ENCODE peak calls at places on chromosome 4, in five cellular contexts. K is HepG2, G is HCT116, L is H1, R is GM12878. E is an unnamed sample. For H3K4me1, the result is how much of the 10 kb centered on the place peaks cover.

GRCh38 chr4:70734168-70734954 is 12.6 kb downstream of the RUFY3 start:
- DNase-seq in K (peak), G (no peak), L (no peak), R (peak), E (no peak)

GRCh38 chr4:65968873-65969272 is 298.6 kb upstream of the EPHA5 start:
- DNase-seq in K (peak), G (no peak), L (no peak), R (no peak), E (no peak)

GRCh38 chr4:2837904-2838496 is 5.6 kb upstream of the ADD1 start:
- DNase-seq in K (no peak), G (no peak), L (no peak), R (no peak), E (no peak)

GRCh38 chr4:24179201-24179840 is 289.5 kb upstream of the PPARGC1A start:
- DNase-seq in K (no peak), G (no peak), L (no peak), R (no peak), E (no peak)

GRCh38 chr4:173521474-173522159 is 8.4 kb downstream of the HAND2 start:
- DNase-seq in K (no peak), G (no peak), L (no peak), R (no peak), E (no peak)

GRCh38 chr4:186624951-186625350 is 69.6 kb upstream of the MTNR1A start:
- DNase-seq in K (peak), G (no peak), L (no peak), R (no peak), E (no peak)

GRCh38 chr4:183335369-183335940 is 13.2 kb upstream of the CLDN24 start:
- DNase-seq in K (peak), G (peak), L (no peak), R (no peak), E (peak)

GRCh38 chr4:76589872-76590846 is 155.1 kb downstream of the SHROOM3 start:
- DNase-seq in K (peak), G (peak), L (peak), R (no peak), E (no peak)

GRCh38 chr4:17111959-17112659 is 213.7 kb upstream of the LDB2 start:
- DNase-seq in K (peak), G (no peak), L (peak), R (no peak), E (peak)

GRCh38 chr4:143253156-143253555 is 68.4 kb downstream of the USP38 start:
- DNase-seq in K (no peak), G (no peak), L (no peak), R (no peak), E (no peak)

GRCh38 chr4:151968643-151969042 is 207.8 kb upstream of the GATB start:
- DNase-seq in K (no peak), G (no peak), L (no peak), R (no peak), E (no peak)

GRCh38 chr4:40856836-40857362 is 107.1 kb downstream of the NSUN7 start:
- DNase-seq in K (no peak), G (no peak), L (peak), R (no peak), E (peak)

GRCh38 chr4:103885152-103885551 is 165.4 kb upstream of the TACR3 start:
- DNase-seq in K (no peak), G (no peak), L (no peak), R (no peak), E (no peak)

GRCh38 chr4:34158883-34159282 is 2085.4 kb downstream of the ARAP2 start:
- DNase-seq in K (no peak), G (no peak), L (no peak), R (no peak), E (no peak)

GRCh38 chr4:57633212-57633859 is 523.2 kb upstream of the IGFBP7 start:
- DNase-seq in K (no peak), G (no peak), L (no peak), R (no peak), E (no peak)

GRCh38 chr4:1720163-1720983 is 750 bp downstream of the TMEM129 start:
- DNase-seq in K (no peak), G (no peak), L (no peak), R (no peak), E (peak)

GRCh38 chr4:79597266-79597665 is 189.2 kb upstream of the GK2 start:
- DNase-seq in K (no peak), G (no peak), L (no peak), R (no peak), E (peak)

GRCh38 chr4:116603096-116603495 is 482.3 kb downstream of the TRAM1L1 start:
- DNase-seq in K (no peak), G (peak), L (no peak), R (no peak), E (no peak)

GRCh38 chr4:156977435-156978160 is 6.0 kb upstream of the PDGFC start:
- DNase-seq in K (no peak), G (no peak), L (no peak), R (no peak), E (no peak)

GRCh38 chr4:40413396-40413795 is 78.3 kb downstream of the CHRNA9 start:
- DNase-seq in K (no peak), G (no peak), L (no peak), R (no peak), E (no peak)

GRCh38 chr4:108350332-108350731 is 181.6 kb upstream of the LEF1 start:
- DNase-seq in K (no peak), G (no peak), L (no peak), R (no peak), E (no peak)

GRCh38 chr4:119016636-119017035 is 119.0 kb upstream of the MYOZ2 start:
- DNase-seq in K (no peak), G (no peak), L (no peak), R (no peak), E (no peak)

GRCh38 chr4:110611968-110612447 is 10.9 kb downstream of the PITX2 start:
- DNase-seq in K (no peak), G (no peak), L (no peak), R (no peak), E (no peak)

GRCh38 chr4:55754754-55755350 is 64.7 kb upstream of the EXOC1L start:
- DNase-seq in K (no peak), G (peak), L (no peak), R (no peak), E (no peak)

GRCh38 chr4:145719752-145720624 is 40.0 kb downstream of the C4orf51 start:
- DNase-seq in K (no peak), G (no peak), L (no peak), R (peak), E (no peak)

GRCh38 chr4:23930750-23931488 is 41.1 kb upstream of the PPARGC1A start:
- DNase-seq in K (peak), G (no peak), L (no peak), R (no peak), E (no peak)

GRCh38 chr4:8512510-8512909 is 67.7 kb upstream of the GPR78 start:
- DNase-seq in K (no peak), G (no peak), L (no peak), R (no peak), E (no peak)
- TF ChIP-seq SRF in K (no peak), G (no peak), L (no peak), R (no peak), E (no peak)

DNA sequence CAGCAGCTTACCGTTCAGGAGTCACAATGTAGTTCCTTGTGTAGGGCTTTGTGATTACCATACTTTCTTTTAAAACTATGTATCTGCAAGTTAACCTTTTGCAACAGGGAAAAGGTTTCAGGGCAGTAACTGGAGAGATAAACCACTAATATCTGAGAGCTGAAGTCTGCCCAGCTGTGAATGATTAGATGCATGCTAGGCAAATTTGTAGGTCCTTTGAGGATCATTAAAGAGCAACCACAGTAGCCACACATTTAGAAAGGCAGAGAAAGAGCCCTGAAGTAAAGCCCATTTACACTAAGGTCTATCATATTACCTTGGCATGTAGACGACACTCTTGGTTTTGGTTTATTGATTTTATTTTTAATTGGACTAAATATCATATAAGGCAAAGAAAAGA is 60.0 kb downstream of the ATP8A1 start:
- DNase-seq in K (no peak), G (no peak), L (no peak), R (peak), E (no peak)
- H3K4me1 ChIP-seq in K (under half), G (under half), L (under half), R (under half), E (under half)

DNA sequence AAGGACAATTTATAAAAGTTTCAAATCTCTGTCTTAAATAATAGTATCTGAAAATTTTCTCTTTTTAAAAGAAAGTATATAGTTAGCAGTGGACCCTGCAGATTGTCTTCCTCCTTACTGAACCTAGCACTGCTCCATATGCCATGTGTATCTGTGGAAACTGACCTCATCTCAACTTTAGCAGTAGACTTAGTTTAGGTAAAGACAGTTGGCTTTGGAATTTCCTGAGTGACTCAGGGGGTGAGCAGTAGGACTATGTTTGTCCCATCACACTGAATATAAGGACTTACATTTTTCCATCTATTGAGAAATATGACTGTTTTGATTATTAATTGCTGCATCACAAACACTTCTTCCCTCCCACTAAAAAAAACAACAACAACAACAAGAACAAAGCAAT is 1658.1 kb downstream of the STIM2 start:
- DNase-seq in K (no peak), G (no peak), L (no peak), R (no peak), E (no peak)
- TF ChIP-seq SRF in K (no peak), G (no peak), L (no peak), R (no peak), E (no peak)

DNA sequence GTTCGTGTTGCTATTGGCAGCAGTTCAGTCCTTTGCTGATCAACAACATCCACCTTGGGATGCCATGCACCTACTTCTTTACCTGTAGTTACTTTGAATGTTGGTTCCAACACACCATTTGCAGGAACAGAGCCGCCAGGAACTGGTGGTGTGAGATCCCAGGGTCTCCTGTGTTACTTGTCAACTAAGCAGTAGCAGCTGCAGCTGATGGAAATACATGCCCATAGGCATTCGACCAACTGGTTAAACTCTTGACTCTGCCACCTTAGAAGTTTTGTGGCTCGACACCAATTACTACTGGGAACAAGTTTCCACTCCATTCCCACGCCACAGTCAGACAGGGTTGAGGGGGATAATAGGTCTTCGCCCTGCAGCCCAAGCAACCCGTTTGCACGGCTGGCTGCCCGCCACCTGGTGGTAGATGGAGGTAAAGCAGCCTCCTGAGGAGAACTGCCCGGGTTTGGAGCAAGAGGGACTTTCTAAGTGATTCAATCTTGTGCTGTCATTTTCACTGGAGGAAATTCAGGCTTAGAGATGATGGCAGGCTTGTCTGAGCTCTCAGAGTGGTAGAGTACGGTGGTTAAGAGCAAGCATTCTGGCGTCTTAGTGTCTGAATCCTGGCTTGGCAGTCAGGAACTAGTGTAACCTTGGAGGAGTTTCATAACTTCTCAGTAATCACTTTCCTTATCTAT is 119.2 kb upstream of the TRIM2 start:
- DNase-seq in K (no peak), G (peak), L (peak), R (peak), E (peak)
- H3K4me1 ChIP-seq in K (under half), G (under half), L (under half), R (under half), E (under half)

GRCh38 chr4:87915621-87916020 is 59.9 kb upstream of the SPP1 start:
- DNase-seq in K (no peak), G (no peak), L (no peak), R (no peak), E (no peak)

GRCh38 chr4:87916636-87917035 is 58.9 kb upstream of the SPP1 start:
- DNase-seq in K (no peak), G (no peak), L (no peak), R (no peak), E (peak)

GRCh38 chr4:87911252-87911774 is 64.2 kb upstream of the SPP1 start:
- DNase-seq in K (peak), G (no peak), L (no peak), R (no peak), E (no peak)

GRCh38 chr4:87912164-87913004 is 63.1 kb upstream of the SPP1 start:
- DNase-seq in K (peak), G (no peak), L (no peak), R (no peak), E (no peak)

GRCh38 chr4:87913871-87914270 is 61.6 kb upstream of the SPP1 start:
- DNase-seq in K (no peak), G (no peak), L (no peak), R (no peak), E (no peak)
- TF ChIP-seq SRF in K (no peak), G (no peak), L (no peak), R (no peak), E (no peak)

GRCh38 chr4:89898304-89898716 is 3.7 kb downstream of the MMRN1 start:
- DNase-seq in K (no peak), G (no peak), L (no peak), R (peak), E (no peak)
- H3K4me1 ChIP-seq in K (under half), G (under half), L (under half), R (under half), E (under half)

GRCh38 chr4:72312032-72312650 is 256.9 kb downstream of the ADAMTS3 start:
- DNase-seq in K (peak), G (no peak), L (no peak), R (no peak), E (no peak)
- TF ChIP-seq SRF in K (no peak), G (no peak), L (no peak), R (no peak), E (no peak)

GRCh38 chr4:7435411-7436095 is 823 bp upstream of the PSAPL1 start:
- DNase-seq in K (peak), G (no peak), L (no peak), R (no peak), E (no peak)
- H3K4me1 ChIP-seq in K (under half), G (under half), L (under half), R (under half), E (under half)

DNA sequence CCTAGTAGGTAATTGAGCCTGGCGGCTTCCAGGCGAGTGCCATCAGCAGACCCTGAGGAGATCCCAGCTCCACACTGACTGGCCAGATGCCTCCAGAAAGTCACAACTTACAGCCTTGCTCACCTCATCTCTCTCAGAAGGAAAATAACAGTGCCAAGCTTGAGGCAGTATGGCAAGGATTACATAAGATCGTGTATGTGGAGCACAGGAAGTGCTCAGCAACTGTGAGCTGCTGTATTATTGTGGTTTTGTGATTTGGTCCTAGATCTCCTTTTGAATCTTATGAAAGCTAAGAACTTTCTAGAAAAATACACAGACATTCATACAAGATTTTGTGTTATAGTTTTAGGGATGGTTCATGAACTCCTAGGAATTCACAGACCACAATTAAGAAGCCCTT is 13.9 kb downstream of the RASL11B start:
- DNase-seq in K (no peak), G (no peak), L (no peak), R (no peak), E (no peak)
- TF ChIP-seq SRF in K (no peak), G (no peak), L (no peak), R (no peak), E (no peak)

GRCh38 chr4:4456351-4456750 is 69.4 kb downstream of the NSG1 start:
- DNase-seq in K (peak), G (no peak), L (no peak), R (no peak), E (no peak)
- H3K4me1 ChIP-seq in K (under half), G (under half), L (under half), R (under half), E (under half)

E was measured in K562.